ENCODE peak calls at places on chromosomes 5 and 9, in nine cellular contexts. D is GM10248; X is C1 segment of cervical spinal cord; U is T-helper 1 cell; Z is AG09309; C is GM12892; A is effector memory CD8-positive, alpha-beta T cell; L is midbrain; Y is activated CD8-positive, alpha-beta memory T cell treated with anti-CD3 and anti-CD28 coated beads, Interleukin-2, amount 50 U/mL, for 48 hours. Q is an unnamed sample.
A peak's percentile ranks its signal among the peaks of the same experiment; 100 is the strongest.

GRCh38 chr9:130713286-130713975 is 19.9 kb downstream of the EXOSC2 start:
- DNase-seq in X (peak; percentile 11), Z (no peak), U (no peak), C (no peak), L (peak; percentile 59), D (peak; percentile 35), A (no peak), Y (no peak), Q (no peak)

GRCh38 chr9:104094534-104095020 is 468 bp downstream of the SMC2 start:
- DNase-seq in D (no peak), A (no peak), Y (no peak), X (no peak), Z (no peak), C (peak; percentile 2), L (peak; percentile 50), U (no peak), Q (no peak)

GRCh38 chr9:108704156-108704852 is 151.5 kb downstream of the ACTL7B start:
- DNase-seq in A (no peak), Y (no peak), X (no peak), C (no peak), Z (no peak), U (no peak), D (no peak), L (no peak), Q (no peak)

GRCh38 chr5:157113007-157113406 is 4.2 kb upstream of the HAVCR2 start:
- DNase-seq in X (no peak), U (no peak), D (no peak), Z (no peak), A (no peak), Y (no peak), L (no peak), C (no peak), Q (no peak)

GRCh38 chr9:34381323-34381722 is 4.6 kb upstream of the MYORG start:
- DNase-seq in D (no peak), Z (no peak), A (no peak), X (no peak), L (peak; percentile 8), C (no peak), U (no peak), Y (no peak), Q (no peak)

GRCh38 chr9:92718086-92719001 is 46.3 kb downstream of the BICD2 start:
- DNase-seq in U (no peak), X (no peak), Y (peak; percentile 48), L (no peak), C (no peak), Z (no peak), D (no peak), A (no peak), Q (no peak)

GRCh38 chr9:4740373-4740622 is 704 bp downstream of the AK3 start:
- DNase-seq in L (no peak), D (no peak), C (no peak), X (no peak), A (no peak), Z (no peak), Y (no peak), U (no peak), Q (no peak)

GRCh38 chr5:132785864-132786263 is 8.8 kb upstream of the SEPTIN8 start:
- DNase-seq in L (no peak), Y (peak; percentile 13), D (no peak), U (no peak), A (no peak), X (no peak), C (no peak), Z (no peak), Q (no peak)

GRCh38 chr5:51881901-51882300 is 498.7 kb downstream of the ISL1 start:
- DNase-seq in D (no peak), Z (no peak), Y (no peak), U (no peak), A (no peak), X (no peak), C (no peak), L (no peak), Q (no peak)

GRCh38 chr9:129319938-129320481 is 141.9 kb upstream of the IER5L start:
- DNase-seq in X (no peak), Y (peak; percentile 51), Z (no peak), U (no peak), D (no peak), C (no peak), A (no peak), L (no peak), Q (no peak)

GRCh38 chr5:24817966-24818365 is 173.2 kb upstream of the CDH10 start:
- DNase-seq in U (no peak), C (no peak), X (no peak), D (no peak), Y (no peak), A (no peak), L (no peak), Z (no peak), Q (no peak)

GRCh38 chr9:133031496-133031911 is 707 bp downstream of the GTF3C5 start:
- DNase-seq in Z (no peak), Y (no peak), A (no peak), C (no peak), U (no peak), D (no peak), X (no peak), L (no peak), Q (no peak)

GRCh38 chr9:132412089-132412488 is 2.1 kb downstream of the CFAP77 start:
- DNase-seq in D (peak; percentile 32), Y (peak; percentile 64), X (no peak), Z (no peak), U (no peak), L (no peak), A (peak; percentile 17), C (no peak), Q (no peak)

GRCh38 chr5:71471193-71471592 is 15.7 kb downstream of the BDP1 start:
- DNase-seq in D (no peak), Z (no peak), L (no peak), U (no peak), Y (no peak), A (no peak), X (no peak), C (no peak), Q (no peak)

GRCh38 chr9:128969491-128969890 is 22.0 kb downstream of the NUP188 start:
- DNase-seq in Z (no peak), A (no peak), D (no peak), L (no peak), C (no peak), Y (no peak), U (no peak), X (no peak), Q (no peak)

GRCh38 chr9:126489604-126490593 is 123.8 kb upstream of the LMX1B start:
- DNase-seq in Z (no peak), Y (no peak), C (no peak), L (peak; percentile 30), U (no peak), A (no peak), D (no peak), X (no peak), Q (no peak)

GRCh38 chr9:133249337-133249736 is 25.7 kb downstream of the ABO start:
- DNase-seq in Y (no peak), Z (no peak), C (no peak), U (no peak), L (no peak), D (no peak), X (no peak), A (no peak), Q (no peak)